ENCODE peak calls at places on chromosomes 5 and 9, in eight cellular contexts. One of them, this sample, is unnamed.

GRCh38 chr5:132209901-132210545 is 17.6 kb downstream of the P4HA2 start:
- DNase-seq in right atrium auricular region: peak; percentile 21
- DNase-seq in CD8-positive, alpha-beta T cell: no peak
- DNase-seq in neural progenitor cell: no peak
- DNase-seq in transverse colon: no peak
- DNase-seq in IMR-90: no peak
- DNase-seq in suprapubic skin: peak; percentile 53
- DNase-seq in gastrocnemius medialis: no peak
- DNase-seq in this sample: peak; percentile 22

GRCh38 chr9:107674937-107675277 is 185.3 kb upstream of the KLF4 start:
- DNase-seq in right atrium auricular region: no peak
- DNase-seq in CD8-positive, alpha-beta T cell: no peak
- DNase-seq in neural progenitor cell: no peak
- DNase-seq in transverse colon: peak; percentile 14
- DNase-seq in IMR-90: no peak
- DNase-seq in suprapubic skin: peak; percentile 81
- DNase-seq in gastrocnemius medialis: peak; percentile 28
- DNase-seq in this sample: no peak

GRCh38 chr5:169637085-169637855 is at the start of gene DOCK2:
- DNase-seq in right atrium auricular region: no peak
- DNase-seq in CD8-positive, alpha-beta T cell: peak; percentile 18
- DNase-seq in neural progenitor cell: peak; percentile 21
- DNase-seq in transverse colon: peak; percentile 72
- DNase-seq in IMR-90: no peak
- DNase-seq in suprapubic skin: no peak
- DNase-seq in gastrocnemius medialis: peak; percentile 30
- DNase-seq in this sample: no peak

GRCh38 chr9:35564658-35565061 is 40.4 kb upstream of the TESK1 start:
- DNase-seq in right atrium auricular region: peak; percentile 82
- DNase-seq in CD8-positive, alpha-beta T cell: no peak
- DNase-seq in neural progenitor cell: no peak
- DNase-seq in transverse colon: no peak
- DNase-seq in IMR-90: no peak
- DNase-seq in suprapubic skin: peak; percentile 82
- DNase-seq in gastrocnemius medialis: peak; percentile 80
- DNase-seq in this sample: no peak

GRCh38 chr5:92147792-92148191 is 764.7 kb upstream of the ARRDC3 start:
- DNase-seq in right atrium auricular region: no peak
- DNase-seq in CD8-positive, alpha-beta T cell: no peak
- DNase-seq in neural progenitor cell: no peak
- DNase-seq in transverse colon: no peak
- DNase-seq in IMR-90: no peak
- DNase-seq in suprapubic skin: no peak
- DNase-seq in gastrocnemius medialis: no peak
- DNase-seq in this sample: no peak

GRCh38 chr9:125886365-125886764 is 139.2 kb downstream of the PBX3 start:
- DNase-seq in right atrium auricular region: no peak
- DNase-seq in CD8-positive, alpha-beta T cell: no peak
- DNase-seq in neural progenitor cell: no peak
- DNase-seq in transverse colon: no peak
- DNase-seq in IMR-90: no peak
- DNase-seq in suprapubic skin: no peak
- DNase-seq in gastrocnemius medialis: no peak
- DNase-seq in this sample: no peak

GRCh38 chr5:78518365-78519197 is 130.0 kb downstream of the LHFPL2 start:
- DNase-seq in right atrium auricular region: peak; percentile 85
- DNase-seq in CD8-positive, alpha-beta T cell: no peak
- DNase-seq in neural progenitor cell: no peak
- DNase-seq in transverse colon: peak; percentile 71
- DNase-seq in IMR-90: peak; percentile 96
- DNase-seq in suprapubic skin: no peak
- DNase-seq in gastrocnemius medialis: peak; percentile 46
- DNase-seq in this sample: peak; percentile 71

GRCh38 chr9:28916348-28916747 is 1343.1 kb upstream of the C9orf72 start:
- DNase-seq in right atrium auricular region: no peak
- DNase-seq in CD8-positive, alpha-beta T cell: no peak
- DNase-seq in neural progenitor cell: no peak
- DNase-seq in transverse colon: peak; percentile 29
- DNase-seq in IMR-90: no peak
- DNase-seq in suprapubic skin: no peak
- DNase-seq in gastrocnemius medialis: no peak
- DNase-seq in this sample: peak; percentile 38

GRCh38 chr9:5389109-5389732 is 48.5 kb downstream of the PLGRKT start:
- DNase-seq in right atrium auricular region: no peak
- DNase-seq in CD8-positive, alpha-beta T cell: no peak
- DNase-seq in neural progenitor cell: no peak
- DNase-seq in transverse colon: no peak
- DNase-seq in IMR-90: peak; percentile 91
- DNase-seq in suprapubic skin: no peak
- DNase-seq in gastrocnemius medialis: no peak
- DNase-seq in this sample: no peak

GRCh38 chr5:108258001-108258400 is 123.9 kb downstream of the FBXL17 start:
- DNase-seq in right atrium auricular region: no peak
- DNase-seq in CD8-positive, alpha-beta T cell: no peak
- DNase-seq in neural progenitor cell: no peak
- DNase-seq in transverse colon: no peak
- DNase-seq in IMR-90: peak; percentile 11
- DNase-seq in suprapubic skin: no peak
- DNase-seq in gastrocnemius medialis: no peak
- DNase-seq in this sample: no peak

GRCh38 chr5:108259306-108259705 is 122.6 kb downstream of the FBXL17 start:
- DNase-seq in right atrium auricular region: no peak
- DNase-seq in CD8-positive, alpha-beta T cell: no peak
- DNase-seq in neural progenitor cell: peak; percentile 10
- DNase-seq in transverse colon: no peak
- DNase-seq in IMR-90: peak; percentile 53
- DNase-seq in suprapubic skin: no peak
- DNase-seq in gastrocnemius medialis: no peak
- DNase-seq in this sample: no peak

GRCh38 chr5:108263338-108263737 is 118.6 kb downstream of the FBXL17 start:
- DNase-seq in right atrium auricular region: no peak
- DNase-seq in CD8-positive, alpha-beta T cell: no peak
- DNase-seq in neural progenitor cell: no peak
- DNase-seq in transverse colon: no peak
- DNase-seq in IMR-90: no peak
- DNase-seq in suprapubic skin: no peak
- DNase-seq in gastrocnemius medialis: no peak
- DNase-seq in this sample: no peak

GRCh38 chr5:108260105-108260857 is 121.6 kb downstream of the FBXL17 start:
- DNase-seq in right atrium auricular region: peak; percentile 81
- DNase-seq in CD8-positive, alpha-beta T cell: peak; percentile 26
- DNase-seq in neural progenitor cell: peak; percentile 92
- DNase-seq in transverse colon: peak; percentile 79
- DNase-seq in IMR-90: peak; percentile 85
- DNase-seq in suprapubic skin: no peak
- DNase-seq in gastrocnemius medialis: peak; percentile 53
- DNase-seq in this sample: peak; percentile 71

DNA sequence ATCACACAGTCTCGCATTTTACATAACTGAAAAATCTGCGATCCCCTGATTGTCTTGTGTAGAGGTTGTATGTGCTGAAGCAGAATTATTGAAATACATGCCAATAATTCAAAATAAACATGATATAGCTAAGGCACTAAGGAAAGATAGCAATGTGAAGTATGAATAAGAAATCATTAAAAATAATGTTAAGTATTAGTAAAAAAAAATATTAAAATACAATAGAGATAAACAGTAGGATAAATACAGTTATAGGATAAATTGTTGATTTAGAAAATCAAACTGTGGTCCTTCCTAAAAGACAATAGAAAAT is 121.1 kb downstream of the FBXL17 start:
- DNase-seq in right atrium auricular region: no peak
- DNase-seq in CD8-positive, alpha-beta T cell: no peak
- DNase-seq in neural progenitor cell: no peak
- DNase-seq in transverse colon: no peak
- DNase-seq in IMR-90: no peak
- DNase-seq in suprapubic skin: no peak
- DNase-seq in gastrocnemius medialis: no peak
- DNase-seq in this sample: no peak
- TF ChIP-seq CTCF in right atrium auricular region: no peak
- TF ChIP-seq CTCF in CD8-positive, alpha-beta T cell: peak; percentile 46
- TF ChIP-seq CTCF in neural progenitor cell: no peak
- TF ChIP-seq CTCF in transverse colon: peak; percentile 4
- TF ChIP-seq CTCF in IMR-90: no peak
- TF ChIP-seq CTCF in suprapubic skin: no peak
- TF ChIP-seq CTCF in gastrocnemius medialis: no peak
- TF ChIP-seq CTCF in this sample: no peak

GRCh38 chr5:141430332-141431113 is at the start of gene PCDHGA12:
- DNase-seq in right atrium auricular region: peak; percentile 73
- DNase-seq in CD8-positive, alpha-beta T cell: no peak
- DNase-seq in neural progenitor cell: no peak
- DNase-seq in transverse colon: no peak
- DNase-seq in IMR-90: peak; percentile 87
- DNase-seq in suprapubic skin: no peak
- DNase-seq in gastrocnemius medialis: peak; percentile 62
- DNase-seq in this sample: no peak
- H3K9me3 ChIP-seq in right atrium auricular region: peaks cover 6% of the 10 kb centered on the region
- H3K9me3 ChIP-seq in CD8-positive, alpha-beta T cell: peaks cover 16% of the 10 kb centered on the region
- H3K9me3 ChIP-seq in neural progenitor cell: peaks cover 40% of the 10 kb centered on the region
- H3K9me3 ChIP-seq in transverse colon: peaks cover 93% of the 10 kb centered on the region
- H3K9me3 ChIP-seq in IMR-90: peaks cover 41% of the 10 kb centered on the region
- H3K9me3 ChIP-seq in suprapubic skin: peaks cover 78% of the 10 kb centered on the region
- H3K9me3 ChIP-seq in gastrocnemius medialis: no peaks in the 10 kb centered on the region
- H3K9me3 ChIP-seq in this sample: peaks cover 6% of the 10 kb centered on the region

GRCh38 chr9:129879103-129879699 is 43.9 kb downstream of the USP20 start:
- DNase-seq in right atrium auricular region: no peak
- DNase-seq in CD8-positive, alpha-beta T cell: no peak
- DNase-seq in neural progenitor cell: no peak
- DNase-seq in transverse colon: no peak
- DNase-seq in IMR-90: no peak
- DNase-seq in suprapubic skin: no peak
- DNase-seq in gastrocnemius medialis: no peak
- DNase-seq in this sample: no peak

GRCh38 chr9:129881547-129882324 is 46.5 kb downstream of the USP20 start:
- DNase-seq in right atrium auricular region: no peak
- DNase-seq in CD8-positive, alpha-beta T cell: no peak
- DNase-seq in neural progenitor cell: no peak
- DNase-seq in transverse colon: no peak
- DNase-seq in IMR-90: no peak
- DNase-seq in suprapubic skin: no peak
- DNase-seq in gastrocnemius medialis: no peak
- DNase-seq in this sample: no peak

GRCh38 chr9:129878253-129878652 is 43.0 kb downstream of the USP20 start:
- DNase-seq in right atrium auricular region: no peak
- DNase-seq in CD8-positive, alpha-beta T cell: no peak
- DNase-seq in neural progenitor cell: no peak
- DNase-seq in transverse colon: no peak
- DNase-seq in IMR-90: no peak
- DNase-seq in suprapubic skin: no peak
- DNase-seq in gastrocnemius medialis: no peak
- DNase-seq in this sample: no peak

GRCh38 chr9:129879991-129880653 is 44.9 kb downstream of the USP20 start:
- DNase-seq in right atrium auricular region: no peak
- DNase-seq in CD8-positive, alpha-beta T cell: no peak
- DNase-seq in neural progenitor cell: no peak
- DNase-seq in transverse colon: no peak
- DNase-seq in IMR-90: no peak
- DNase-seq in suprapubic skin: no peak
- DNase-seq in gastrocnemius medialis: no peak
- DNase-seq in this sample: no peak

DNA sequence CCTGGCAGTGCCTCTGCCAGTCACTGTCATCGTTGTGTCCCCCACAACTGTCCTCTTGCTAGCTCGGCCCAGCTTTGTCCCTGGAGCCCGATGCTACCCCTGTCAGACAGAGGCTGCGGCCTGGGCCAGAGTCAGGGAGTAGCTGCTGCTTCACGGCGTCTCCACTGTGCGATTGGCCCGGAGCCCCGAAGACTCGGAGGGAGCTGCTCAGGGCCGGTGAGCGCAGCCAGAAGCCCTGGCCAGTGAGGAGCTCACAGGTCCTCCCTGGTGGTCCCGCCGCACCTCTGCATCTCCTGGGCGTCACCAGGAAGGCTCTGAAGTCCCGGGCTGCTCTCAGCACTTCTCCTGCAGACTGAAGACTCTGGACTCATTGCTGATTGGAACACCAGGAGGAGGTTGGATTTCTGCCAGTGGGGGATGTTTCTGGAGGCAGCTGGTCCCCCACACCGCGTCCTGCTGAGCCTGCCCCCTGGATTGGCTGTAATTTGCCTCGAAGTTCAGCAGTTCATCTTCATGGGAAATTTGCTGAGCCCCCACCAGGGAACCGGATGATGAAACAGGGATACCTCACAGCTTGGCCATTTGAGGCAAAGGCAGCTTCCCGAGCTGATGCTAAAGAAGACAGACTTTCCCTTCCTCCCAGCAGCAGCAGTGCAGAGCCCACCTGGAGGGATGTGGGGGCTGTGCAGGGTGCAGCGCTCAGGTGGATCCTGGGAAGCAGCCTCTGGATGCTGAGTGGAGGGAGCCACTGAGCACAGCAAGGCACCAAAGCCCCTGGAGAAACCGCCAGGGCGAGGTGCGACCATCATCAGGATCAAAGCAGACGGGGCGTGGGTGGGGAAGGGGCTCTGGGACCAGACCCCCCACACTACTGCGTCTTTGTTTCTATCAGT is 45.6 kb downstream of the USP20 start:
- DNase-seq in right atrium auricular region: no peak
- DNase-seq in CD8-positive, alpha-beta T cell: no peak
- DNase-seq in neural progenitor cell: no peak
- DNase-seq in transverse colon: no peak
- DNase-seq in IMR-90: peak; percentile 32
- DNase-seq in suprapubic skin: no peak
- DNase-seq in gastrocnemius medialis: no peak
- DNase-seq in this sample: no peak
- H3K36me3 ChIP-seq in right atrium auricular region: peaks cover 18% of the 10 kb centered on the region
- H3K36me3 ChIP-seq in CD8-positive, alpha-beta T cell: peaks cover 34% of the 10 kb centered on the region
- H3K36me3 ChIP-seq in neural progenitor cell: no peaks in the 10 kb centered on the region
- H3K36me3 ChIP-seq in transverse colon: no peaks in the 10 kb centered on the region
- H3K36me3 ChIP-seq in IMR-90: peaks cover 34% of the 10 kb centered on the region
- H3K36me3 ChIP-seq in suprapubic skin: peaks cover 11% of the 10 kb centered on the region
- H3K36me3 ChIP-seq in gastrocnemius medialis: peaks cover 38% of the 10 kb centered on the region
- H3K36me3 ChIP-seq in this sample: no peaks in the 10 kb centered on the region

GRCh38 chr5:3511774-3512173 is 83.9 kb upstream of the IRX1 start:
- DNase-seq in right atrium auricular region: no peak
- DNase-seq in CD8-positive, alpha-beta T cell: no peak
- DNase-seq in neural progenitor cell: no peak
- DNase-seq in transverse colon: no peak
- DNase-seq in IMR-90: no peak
- DNase-seq in suprapubic skin: no peak
- DNase-seq in gastrocnemius medialis: no peak
- DNase-seq in this sample: no peak

GRCh38 chr5:3512291-3512690 is 83.3 kb upstream of the IRX1 start:
- DNase-seq in right atrium auricular region: no peak
- DNase-seq in CD8-positive, alpha-beta T cell: no peak
- DNase-seq in neural progenitor cell: no peak
- DNase-seq in transverse colon: no peak
- DNase-seq in IMR-90: no peak
- DNase-seq in suprapubic skin: no peak
- DNase-seq in gastrocnemius medialis: no peak
- DNase-seq in this sample: no peak

GRCh38 chr5:3510642-3511041 is 85.0 kb upstream of the IRX1 start:
- DNase-seq in right atrium auricular region: no peak
- DNase-seq in CD8-positive, alpha-beta T cell: no peak
- DNase-seq in neural progenitor cell: no peak
- DNase-seq in transverse colon: no peak
- DNase-seq in IMR-90: no peak
- DNase-seq in suprapubic skin: no peak
- DNase-seq in gastrocnemius medialis: no peak
- DNase-seq in this sample: no peak

DNA sequence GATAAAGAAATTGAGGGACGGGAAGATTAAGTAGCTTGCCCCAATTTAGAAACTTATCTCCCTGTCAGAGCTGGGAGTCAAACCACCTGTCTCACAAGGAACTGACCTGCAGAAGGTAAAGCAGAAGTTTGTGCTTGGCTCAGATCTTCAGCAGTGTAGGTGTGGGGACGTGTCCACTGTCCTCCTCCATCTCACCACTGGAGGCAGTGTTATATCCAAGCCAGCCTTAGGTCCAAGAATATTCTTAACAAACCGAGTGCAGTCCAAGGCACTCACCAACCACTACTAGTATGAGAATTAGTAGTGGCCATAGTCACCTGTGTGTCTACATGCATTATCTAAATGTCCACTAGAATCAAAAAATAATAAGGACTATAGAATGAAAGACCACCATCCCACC is 86.3 kb upstream of the IRX1 start:
- DNase-seq in right atrium auricular region: no peak
- DNase-seq in CD8-positive, alpha-beta T cell: no peak
- DNase-seq in neural progenitor cell: no peak
- DNase-seq in transverse colon: no peak
- DNase-seq in IMR-90: no peak
- DNase-seq in suprapubic skin: no peak
- DNase-seq in gastrocnemius medialis: no peak
- DNase-seq in this sample: peak; percentile 2
- TF ChIP-seq CTCF in right atrium auricular region: peak; percentile 28
- TF ChIP-seq CTCF in CD8-positive, alpha-beta T cell: no peak
- TF ChIP-seq CTCF in neural progenitor cell: peak; percentile 10
- TF ChIP-seq CTCF in transverse colon: no peak
- TF ChIP-seq CTCF in IMR-90: no peak
- TF ChIP-seq CTCF in suprapubic skin: no peak
- TF ChIP-seq CTCF in gastrocnemius medialis: no peak
- TF ChIP-seq CTCF in this sample: peak; percentile 11